ENCODE peak calls at places on chromosomes 11 and 22, in six cellular contexts. S is esophagus muscularis mucosa, X is small intestine, I is PC-3, A is mesendoderm, T is ovary. Y is an unnamed sample. For H3K4me1, the result is how much of the 10 kb centered on the place peaks cover.

GRCh38 chr22:39077513-39077840 is 402 bp downstream of the APOBEC3G start:
- DNase-seq in S (no peak), X (no peak), I (no peak), A (no peak), T (peak), Y (no peak)

GRCh38 chr11:105109855-105110750 is 29.5 kb downstream of the CARD18 start:
- DNase-seq in S (no peak), X (peak), I (peak), A (no peak), T (no peak), Y (peak)

GRCh38 chr11:69398529-69399492 is 82.7 kb upstream of the LINC01488 start:
- DNase-seq in S (no peak), X (no peak), I (no peak), A (peak), T (no peak), Y (peak)

GRCh38 chr11:128633384-128633965 is 46.1 kb upstream of the ETS1 start:
- DNase-seq in S (peak), X (no peak), I (no peak), A (no peak), T (no peak), Y (no peak)

GRCh38 chr11:112453601-112454577 is 193.2 kb upstream of the PLET1 start:
- DNase-seq in S (no peak), X (peak), I (peak), A (peak), T (peak), Y (no peak)

GRCh38 chr11:75174781-75175370 is 24.0 kb downstream of the SLCO2B1 start:
- DNase-seq in S (no peak), X (no peak), I (no peak), A (no peak), T (peak), Y (peak)

GRCh38 chr11:92830382-92831148 is 138.9 kb upstream of the MTNR1B start:
- DNase-seq in S (no peak), X (no peak), I (no peak), A (no peak), T (no peak), Y (no peak)

GRCh38 chr11:122671270-122671906 is 15.9 kb downstream of the UBASH3B start:
- DNase-seq in S (no peak), X (no peak), I (no peak), A (no peak), T (no peak), Y (no peak)

GRCh38 chr11:69862331-69862761 is 43.1 kb upstream of the FGF3 start:
- DNase-seq in S (no peak), X (no peak), I (no peak), A (no peak), T (no peak), Y (no peak)

GRCh38 chr11:45904309-45904915 is 2.7 kb downstream of the FREY1 start:
- DNase-seq in S (no peak), X (peak), I (no peak), A (no peak), T (no peak), Y (no peak)

GRCh38 chr11:1880746-1881441 is 10.8 kb downstream of the PRR33 start:
- DNase-seq in S (no peak), X (no peak), I (no peak), A (no peak), T (no peak), Y (no peak)

GRCh38 chr22:47083379-47083986 is 321.0 kb downstream of the TBC1D22A start:
- DNase-seq in S (no peak), X (no peak), I (no peak), A (no peak), T (no peak), Y (no peak)

GRCh38 chr11:94281321-94281720 is 23.1 kb upstream of the IZUMO1R start:
- DNase-seq in S (no peak), X (no peak), I (no peak), A (no peak), T (no peak), Y (no peak)

GRCh38 chr11:44589301-44589700 is 23.8 kb downstream of the CD82 start:
- DNase-seq in S (no peak), X (no peak), I (no peak), A (no peak), T (no peak), Y (peak)

GRCh38 chr11:121366038-121366437 is 73.5 kb downstream of the SC5D start:
- DNase-seq in S (no peak), X (no peak), I (no peak), A (no peak), T (no peak), Y (no peak)

GRCh38 chr11:131991606-131992005 is 621.2 kb downstream of the NTM start:
- DNase-seq in S (no peak), X (no peak), I (no peak), A (no peak), T (no peak), Y (no peak)

GRCh38 chr11:73321342-73322110 is 13.4 kb downstream of the ARHGEF17 start:
- DNase-seq in S (no peak), X (no peak), I (no peak), A (no peak), T (peak), Y (peak)

GRCh38 chr11:61164610-61165424 is 3.6 kb upstream of the VPS37C start:
- DNase-seq in S (no peak), X (no peak), I (no peak), A (peak), T (no peak), Y (no peak)

GRCh38 chr11:93054881-93055280 is 85.4 kb downstream of the MTNR1B start:
- DNase-seq in S (no peak), X (no peak), I (peak), A (no peak), T (no peak), Y (peak)

GRCh38 chr11:74687237-74688005 is 43.8 kb downstream of the CHRDL2 start:
- DNase-seq in S (no peak), X (no peak), I (peak), A (no peak), T (peak), Y (peak)

GRCh38 chr11:111561801-111562325 is 21.3 kb downstream of the LAYN start:
- DNase-seq in S (no peak), X (no peak), I (peak), A (peak), T (no peak), Y (peak)

GRCh38 chr11:61923166-61924015 is 6.0 kb upstream of the RAB3IL1 start:
- DNase-seq in S (peak), X (peak), I (no peak), A (peak), T (peak), Y (peak)

GRCh38 chr11:131864205-131864604 is 493.8 kb downstream of the NTM start:
- DNase-seq in S (no peak), X (no peak), I (no peak), A (no peak), T (no peak), Y (no peak)

GRCh38 chr22:32837803-32838202 is 36.3 kb downstream of the TIMP3 start:
- DNase-seq in S (no peak), X (no peak), I (no peak), A (no peak), T (no peak), Y (no peak)

GRCh38 chr22:44944891-44945600 is 64.8 kb downstream of the PHF21B start:
- DNase-seq in S (no peak), X (no peak), I (no peak), A (peak), T (no peak), Y (no peak)

GRCh38 chr11:62601114-62601363 is 626 bp downstream of the MTA2 start:
- DNase-seq in S (no peak), X (peak), I (peak), A (no peak), T (no peak), Y (no peak)

GRCh38 chr11:88288560-88288959 is 49.0 kb downstream of the CTSC start:
- DNase-seq in S (no peak), X (no peak), I (peak), A (no peak), T (no peak), Y (no peak)

GRCh38 chr11:114273071-114273470 is 23.1 kb upstream of the NNMT start:
- DNase-seq in S (peak), X (no peak), I (no peak), A (no peak), T (no peak), Y (no peak)

GRCh38 chr11:13984616-13985474 is 22.3 kb downstream of the SPON1 start:
- DNase-seq in S (peak), X (no peak), I (peak), A (no peak), T (no peak), Y (peak)

GRCh38 chr11:63770763-63771162 is 2.2 kb upstream of the ZFTA start:
- DNase-seq in S (no peak), X (no peak), I (no peak), A (no peak), T (no peak), Y (no peak)

GRCh38 chr11:68181719-68182451 is 31.2 kb downstream of the KMT5B start:
- DNase-seq in S (no peak), X (no peak), I (peak), A (no peak), T (no peak), Y (peak)

GRCh38 chr11:27786864-27787263 is 86.6 kb upstream of the BDNF start:
- DNase-seq in S (no peak), X (no peak), I (no peak), A (no peak), T (no peak), Y (no peak)

GRCh38 chr11:109894242-109894641 is 198.9 kb upstream of the ZC3H12C start:
- DNase-seq in S (no peak), X (no peak), I (no peak), A (peak), T (no peak), Y (no peak)

GRCh38 chr22:44969817-44970216 is 40.0 kb downstream of the PHF21B start:
- DNase-seq in S (no peak), X (no peak), I (no peak), A (no peak), T (no peak), Y (no peak)

GRCh38 chr11:128771102-128771501 is 77.2 kb downstream of the FLI1 start:
- DNase-seq in S (no peak), X (no peak), I (no peak), A (no peak), T (no peak), Y (no peak)

GRCh38 chr22:37640591-37641250 is 1.3 kb downstream of the SH3BP1 start:
- DNase-seq in S (no peak), X (peak), I (no peak), A (no peak), T (no peak), Y (no peak)

GRCh38 chr11:43575931-43576833 is 104.4 kb upstream of the HSD17B12 start:
- DNase-seq in S (no peak), X (no peak), I (no peak), A (no peak), T (no peak), Y (peak)
- H3K4me1 ChIP-seq in S (half or more), X (under half), I (under half), A (under half), T (under half), Y (under half)

DNA sequence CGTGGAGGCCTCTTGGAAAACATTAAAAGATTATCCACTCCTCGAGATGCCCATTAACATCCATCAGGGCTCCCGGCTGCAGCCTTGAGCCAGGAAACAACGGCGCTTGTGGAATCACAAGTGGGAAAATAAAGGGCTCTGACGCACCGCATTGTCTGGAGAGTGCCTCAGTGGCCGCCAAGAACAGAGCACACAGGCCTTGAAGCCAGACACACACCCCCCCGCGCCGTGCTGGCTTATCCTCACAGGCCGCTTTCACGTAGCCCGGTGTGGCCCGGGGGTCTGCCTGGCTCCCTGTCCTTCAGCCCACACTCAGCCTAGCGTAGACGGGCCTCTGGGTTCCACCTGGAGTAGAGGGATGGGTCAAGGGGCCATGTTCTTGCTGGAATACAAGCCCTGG is 1020.5 kb downstream of the BRD1 start:
- DNase-seq in S (no peak), X (no peak), I (no peak), A (no peak), T (no peak), Y (no peak)
- H3K27ac ChIP-seq in S (no peak), X (no peak), I (no peak), A (no peak), T (no peak), Y (no peak)

GRCh38 chr22:27137809-27138400 is 480.5 kb downstream of the MIAT start:
- DNase-seq in S (no peak), X (no peak), I (no peak), A (no peak), T (no peak), Y (peak)
- H3K4me1 ChIP-seq in S (under half), X (under half), I (under half), A (under half), T (under half), Y (half or more)

DNA sequence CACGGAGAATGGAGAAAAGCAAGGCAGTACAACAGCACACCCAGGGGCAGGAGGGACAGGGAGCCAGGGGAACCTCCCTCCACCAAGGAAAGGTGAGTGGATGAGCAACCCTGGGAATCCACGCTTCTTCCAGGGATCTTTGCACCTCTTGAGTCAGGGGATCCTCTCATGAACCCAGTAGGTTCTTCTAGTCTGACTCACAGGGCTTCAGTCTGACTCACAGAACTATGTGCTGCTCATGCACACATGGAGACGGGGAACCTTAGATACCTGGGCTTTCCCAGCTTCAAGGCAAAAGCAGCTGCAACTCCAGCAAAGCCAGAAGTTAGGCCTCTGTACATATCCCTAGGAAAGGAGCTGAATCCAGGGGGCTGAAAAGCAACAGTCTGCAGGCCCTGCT is 1021.4 kb upstream of the TENM4 start:
- DNase-seq in S (no peak), X (no peak), I (peak), A (no peak), T (no peak), Y (peak)
- H3K27ac ChIP-seq in S (no peak), X (no peak), I (no peak), A (no peak), T (no peak), Y (no peak)

GRCh38 chr22:41478891-41479521 is 10.1 kb downstream of the ACO2 start:
- DNase-seq in S (no peak), X (no peak), I (no peak), A (no peak), T (no peak), Y (no peak)

GRCh38 chr22:41478473-41478872 is 9.6 kb downstream of the ACO2 start:
- DNase-seq in S (no peak), X (no peak), I (no peak), A (no peak), T (no peak), Y (no peak)

GRCh38 chr22:41479671-41480396 is 10.9 kb downstream of the ACO2 start:
- DNase-seq in S (no peak), X (no peak), I (no peak), A (peak), T (no peak), Y (peak)

GRCh38 chr22:41471606-41472005 is 2.7 kb downstream of the ACO2 start:
- DNase-seq in S (no peak), X (peak), I (no peak), A (no peak), T (no peak), Y (no peak)

DNA sequence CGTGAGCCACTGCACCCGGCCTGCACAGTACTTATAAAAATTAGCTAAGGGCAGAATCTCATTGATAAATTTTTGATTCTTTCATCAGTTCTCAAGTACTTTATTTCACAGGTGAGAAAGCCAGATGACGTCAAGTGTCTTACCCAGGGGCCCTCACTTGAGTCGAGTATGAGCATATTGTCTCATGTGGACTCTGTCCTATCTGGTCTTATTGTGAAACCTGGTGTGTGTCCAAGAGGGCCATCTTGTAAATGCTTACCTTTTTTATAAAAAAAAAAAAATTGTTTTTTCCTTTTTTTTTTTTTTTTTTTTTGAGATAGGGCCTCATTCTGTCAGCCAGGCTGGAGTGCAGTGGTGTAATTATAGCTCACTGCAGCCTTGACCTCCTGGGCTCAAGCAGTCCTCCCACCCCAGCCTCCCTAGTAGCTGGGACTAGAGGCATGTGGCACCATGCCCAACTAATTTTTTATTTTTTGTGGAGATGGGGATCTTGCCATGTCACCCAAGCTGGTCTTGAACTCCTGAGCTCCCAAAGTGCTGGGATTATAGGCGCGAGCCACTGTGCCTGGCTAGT is 6.0 kb downstream of the ACO2 start:
- DNase-seq in S (no peak), X (no peak), I (no peak), A (no peak), T (no peak), Y (no peak)
- H3K4me1 ChIP-seq in S (half or more), X (under half), I (under half), A (under half), T (under half), Y (under half)

GRCh38 chr11:41920374-41920773 is 460.9 kb upstream of the LRRC4C start:
- DNase-seq in S (no peak), X (no peak), I (no peak), A (no peak), T (no peak), Y (no peak)

GRCh38 chr11:41921991-41922390 is 462.5 kb upstream of the LRRC4C start:
- DNase-seq in S (no peak), X (no peak), I (no peak), A (peak), T (no peak), Y (no peak)

GRCh38 chr11:41917900-41918299 is 458.4 kb upstream of the LRRC4C start:
- DNase-seq in S (no peak), X (no peak), I (no peak), A (no peak), T (no peak), Y (no peak)
- H3K27ac ChIP-seq in S (no peak), X (no peak), I (no peak), A (no peak), T (no peak), Y (no peak)